ENCODE peak calls at places on chromosomes 16 and 17, in four cellular contexts. D, L, T and H are unnamed samples.

GRCh38 chr17:39752241-39752831 is 14.6 kb downstream of the GRB7 start:
- DNase-seq in D (no peak), L (no peak), T (no peak), H (no peak)

GRCh38 chr17:56903560-56903959 is 10.3 kb downstream of the TRIM25 start:
- DNase-seq in T (no peak), D (no peak), L (no peak), H (no peak)

GRCh38 chr16:87661561-87661960 is 59.3 kb downstream of the JPH3 start:
- DNase-seq in T (peak), D (peak), L (no peak), H (peak)

GRCh38 chr17:69444023-69444422 is 29.5 kb downstream of the MAP2K6 start:
- DNase-seq in T (no peak), D (no peak), L (no peak), H (no peak)

GRCh38 chr16:82078125-82078524 is 43.1 kb downstream of the HSD17B2 start:
- DNase-seq in D (no peak), T (no peak), L (no peak), H (no peak)

GRCh38 chr16:11687606-11688519 is 19.6 kb downstream of the SNN start:
- DNase-seq in D (no peak), T (no peak), L (no peak), H (no peak)

GRCh38 chr16:89455178-89455577 is 35.2 kb downstream of the ANKRD11 start:
- DNase-seq in T (no peak), D (no peak), L (no peak), H (no peak)

GRCh38 chr16:88638323-88639230 is at the start of gene IL17C:
- DNase-seq in T (no peak), D (peak), L (no peak), H (no peak)

GRCh38 chr17:31462261-31462660 is 70.8 kb downstream of the RAB11FIP4 start:
- DNase-seq in D (no peak), L (no peak), T (no peak), H (no peak)

GRCh38 chr17:3890082-3890892 is 2.6 kb downstream of the CAMKK1 start:
- DNase-seq in L (peak), T (peak), D (peak), H (peak)

GRCh38 chr16:67312450-67313118 is 14.0 kb downstream of the KCTD19 start:
- DNase-seq in L (no peak), D (no peak), T (peak), H (no peak)

GRCh38 chr16:88599825-88600538 is 29.8 kb downstream of the ZC3H18 start:
- DNase-seq in L (no peak), D (no peak), T (peak), H (no peak)

GRCh38 chr17:14522795-14523387 is 222.0 kb downstream of the HS3ST3B1 start:
- DNase-seq in T (no peak), D (no peak), L (no peak), H (no peak)

GRCh38 chr17:34582185-34582900 is 3.0 kb downstream of the TMEM132E start:
- DNase-seq in D (no peak), L (no peak), T (no peak), H (no peak)

GRCh38 chr17:27289856-27290255 is 4.1 kb upstream of the WSB1 start:
- DNase-seq in T (no peak), D (no peak), L (no peak), H (no peak)

GRCh38 chr17:18866866-18867813 is 9.2 kb downstream of the PRPSAP2 start:
- DNase-seq in T (no peak), D (no peak), L (no peak), H (no peak)

GRCh38 chr17:13002761-13003453 is 14.9 kb downstream of the ELAC2 start:
- DNase-seq in D (peak), L (no peak), T (peak), H (peak)

GRCh38 chr16:73192227-73192894 is 144.4 kb upstream of the ZFHX3 start:
- DNase-seq in D (no peak), L (no peak), T (no peak), H (no peak)

GRCh38 chr16:16150117-16150877 is 73.0 kb downstream of the ABCC6 start:
- DNase-seq in T (peak), L (no peak), D (no peak), H (peak)

GRCh38 chr17:70767102-70767701 is 597.9 kb downstream of the KCNJ2 start:
- DNase-seq in D (peak), L (no peak), T (peak), H (peak)

GRCh38 chr17:78414178-78415162 is 36.0 kb downstream of the PGS1 start:
- DNase-seq in T (no peak), D (no peak), L (no peak), H (no peak)

GRCh38 chr17:58575511-58575910 is 61.1 kb upstream of the MTMR4 start:
- DNase-seq in L (no peak), T (peak), D (peak), H (peak)

GRCh38 chr16:85498607-85499006 is 114.5 kb upstream of the GSE1 start:
- DNase-seq in L (no peak), T (no peak), D (no peak), H (no peak)

GRCh38 chr16:55297062-55297909 is 26.7 kb upstream of the IRX6 start:
- DNase-seq in L (no peak), T (no peak), D (no peak), H (no peak)

GRCh38 chr16:17552351-17552750 is 81.6 kb upstream of the XYLT1 start:
- DNase-seq in D (no peak), T (no peak), L (no peak), H (no peak)

GRCh38 chr16:67537270-67537635 is 8.6 kb downstream of the RIPOR1 start:
- DNase-seq in D (no peak), T (peak), L (no peak), H (no peak)

DNA sequence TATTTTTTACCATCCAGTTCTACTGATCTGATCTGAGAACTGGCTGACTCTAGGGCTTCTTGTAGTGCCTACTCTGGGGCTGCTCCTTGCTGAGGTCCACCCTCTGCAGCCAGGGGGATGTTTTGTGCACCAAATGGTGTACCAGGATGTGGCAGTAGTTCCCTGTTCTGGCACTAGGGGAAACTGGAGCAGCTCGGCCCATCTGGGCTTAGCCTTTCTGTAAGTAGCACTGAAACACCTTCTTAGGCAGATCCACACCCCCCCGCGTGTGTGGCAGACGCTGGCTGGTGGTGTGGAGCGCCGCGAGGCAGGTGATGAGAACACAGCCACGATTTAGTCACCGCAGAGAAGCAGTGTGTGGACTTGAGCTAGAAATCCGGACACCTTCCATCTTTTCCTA is 17.0 kb downstream of the DUSP14 start:
- DNase-seq in T (peak), L (no peak), D (peak), H (peak)
- TF ChIP-seq CTCF in T (peak), L (peak), D (peak), H (peak)

GRCh38 chr17:1977583-1978395 is 47.3 kb downstream of the RTN4RL1 start:
- DNase-seq in T (no peak), L (no peak), D (no peak), H (no peak)

GRCh38 chr17:1980665-1981250 is 44.4 kb downstream of the RTN4RL1 start:
- DNase-seq in T (no peak), L (no peak), D (no peak), H (no peak)

GRCh38 chr17:1976683-1977064 is 48.5 kb downstream of the RTN4RL1 start:
- DNase-seq in T (no peak), D (no peak), L (no peak), H (no peak)

GRCh38 chr17:1979182-1979980 is 45.8 kb downstream of the RTN4RL1 start:
- DNase-seq in D (no peak), T (no peak), L (no peak), H (no peak)

DNA sequence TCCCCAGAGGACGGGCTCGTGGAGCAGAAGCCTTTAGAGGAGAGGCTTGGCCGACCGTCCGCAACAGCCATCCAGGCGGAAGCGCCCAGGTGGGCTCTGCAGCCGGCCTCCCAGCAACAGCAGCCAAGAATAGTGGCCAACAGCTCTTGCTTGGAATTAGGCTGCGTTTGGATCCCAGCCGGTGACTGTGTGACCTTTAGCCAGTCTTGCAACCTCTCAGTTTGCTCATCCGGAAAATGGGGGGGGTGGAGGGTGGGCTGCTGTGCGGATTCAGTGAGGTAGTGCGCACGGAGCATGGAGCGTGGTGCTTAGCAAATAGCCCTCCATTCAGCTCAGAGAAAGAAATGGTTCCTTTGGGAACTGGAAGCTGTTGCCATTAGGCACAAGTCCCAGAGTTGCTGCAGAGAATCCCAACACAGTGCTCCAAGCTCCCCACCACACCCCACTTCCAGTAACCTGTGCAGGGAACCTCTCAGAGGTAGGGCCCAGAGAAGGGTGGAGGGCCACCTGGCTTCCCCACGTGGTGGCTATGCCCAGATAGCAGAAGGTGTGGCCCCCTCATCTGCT is 46.7 kb downstream of the RTN4RL1 start:
- DNase-seq in D (no peak), T (no peak), L (no peak), H (no peak)
- H3K4me3 ChIP-seq in D (no peak), T (no peak), L (no peak), H (no peak)

GRCh38 chr16:63928421-63928820 is 1193.4 kb downstream of the CDH11 start:
- DNase-seq in L (no peak), D (no peak), T (no peak), H (no peak)

GRCh38 chr16:63921737-63922136 is 1200.1 kb downstream of the CDH11 start:
- DNase-seq in L (no peak), T (no peak), D (no peak), H (no peak)

GRCh38 chr16:63922563-63922962 is 1199.3 kb downstream of the CDH11 start:
- DNase-seq in D (no peak), L (no peak), T (no peak), H (no peak)

GRCh38 chr16:63925221-63925620 is 1196.6 kb downstream of the CDH11 start:
- DNase-seq in T (no peak), L (no peak), D (no peak), H (no peak)
- TF ChIP-seq CTCF in T (no peak), L (no peak), D (no peak), H (no peak)

DNA sequence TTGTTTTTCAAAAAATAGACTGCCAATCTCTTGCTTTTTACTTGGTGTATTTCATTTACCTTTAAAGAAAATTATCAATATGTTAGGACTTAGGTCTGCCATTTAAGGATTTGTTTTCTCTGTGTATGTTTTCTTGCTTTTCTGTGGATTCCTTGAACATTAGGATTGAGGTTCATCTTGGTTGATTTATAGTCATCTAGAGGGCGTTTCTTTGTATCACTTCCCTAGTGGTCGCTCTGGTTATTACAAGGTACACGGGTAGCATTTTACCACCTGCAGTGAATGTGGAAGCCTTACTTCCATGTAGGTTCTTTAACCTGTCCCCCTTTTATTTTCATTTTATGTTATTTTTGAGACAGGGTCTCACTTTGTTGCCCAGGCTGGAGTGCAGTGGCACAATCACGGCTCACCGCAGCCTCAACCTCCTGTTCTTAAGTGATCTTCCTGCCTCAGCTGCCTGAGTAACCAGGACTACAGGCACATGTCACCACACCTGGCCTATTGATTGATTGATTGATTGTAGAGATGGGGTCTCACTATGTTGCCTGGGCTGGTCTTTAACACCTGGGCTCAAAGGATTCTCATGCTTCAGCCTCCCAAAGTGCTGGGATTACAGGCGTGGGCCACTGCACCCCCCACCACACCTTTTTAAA is 35.2 kb upstream of the CBX4 start:
- DNase-seq in L (no peak), D (peak), T (peak), H (peak)
- H3K4me3 ChIP-seq in L (no peak), D (no peak), T (no peak), H (no peak)

DNA sequence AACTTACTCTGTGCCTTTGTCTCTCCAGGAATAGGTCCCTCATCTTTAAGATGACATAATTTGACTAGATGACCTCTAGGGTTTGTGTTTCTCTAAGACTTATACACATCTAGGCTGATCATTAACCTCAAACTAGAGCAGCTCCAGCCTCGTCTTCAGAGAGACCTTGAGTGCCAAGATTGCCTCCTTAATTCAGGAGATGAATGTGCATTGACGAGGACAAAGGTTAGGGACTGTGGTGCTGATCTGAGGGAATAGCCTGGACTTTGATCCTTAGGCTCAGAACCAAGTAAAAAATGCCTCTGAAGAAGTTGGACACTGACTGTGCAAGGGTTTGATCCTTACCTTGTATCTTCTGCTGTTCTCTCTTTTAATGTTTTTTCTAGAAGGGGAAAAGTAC is 17.2 kb upstream of the ASIC2 start:
- DNase-seq in T (no peak), D (no peak), L (no peak), H (no peak)
- TF ChIP-seq CTCF in T (no peak), D (no peak), L (no peak), H (no peak)

DNA sequence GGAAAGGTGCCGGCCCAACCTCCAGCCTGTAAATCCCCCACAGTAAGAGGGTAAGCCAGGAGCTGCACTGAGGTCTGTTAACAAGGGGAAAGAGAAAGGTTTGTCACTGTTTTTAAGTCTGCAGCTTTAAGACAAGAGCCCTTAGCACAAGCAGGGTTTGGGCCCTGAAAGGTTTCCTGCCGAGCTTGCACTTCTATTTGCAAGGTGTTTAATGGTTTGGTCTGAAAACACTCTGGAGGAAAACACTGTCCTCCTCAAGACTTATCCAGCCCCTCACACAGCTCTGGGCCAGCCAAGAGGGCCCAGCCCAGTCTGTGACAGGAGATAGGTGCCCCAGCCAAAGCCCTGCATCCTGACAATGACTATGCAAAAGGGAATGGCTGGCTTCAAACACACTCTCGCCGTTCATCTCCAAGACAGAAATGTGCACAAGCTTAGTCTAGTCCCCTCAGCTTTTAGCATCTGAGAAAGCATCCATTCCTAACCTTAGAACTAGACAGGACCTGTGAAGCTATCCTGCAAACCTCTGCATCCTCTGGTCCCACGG is 26.9 kb downstream of the MPG start:
- DNase-seq in L (no peak), D (peak), T (no peak), H (no peak)
- H3K4me3 ChIP-seq in L (no peak), D (no peak), T (no peak), H (no peak)

GRCh38 chr16:2529961-2530628 is 1.1 kb downstream of the CEMP1 start:
- DNase-seq in L (no peak), D (no peak), T (no peak), H (no peak)

GRCh38 chr16:2531371-2531695 is at the start of gene CEMP1:
- DNase-seq in T (no peak), L (no peak), D (no peak), H (no peak)

GRCh38 chr16:2532494-2533141 is 1.4 kb upstream of the CEMP1 start:
- DNase-seq in L (no peak), D (peak), T (peak), H (peak)

GRCh38 chr16:2530629-2531318 is 434 bp downstream of the CEMP1 start:
- DNase-seq in L (no peak), T (no peak), D (no peak), H (no peak)

DNA sequence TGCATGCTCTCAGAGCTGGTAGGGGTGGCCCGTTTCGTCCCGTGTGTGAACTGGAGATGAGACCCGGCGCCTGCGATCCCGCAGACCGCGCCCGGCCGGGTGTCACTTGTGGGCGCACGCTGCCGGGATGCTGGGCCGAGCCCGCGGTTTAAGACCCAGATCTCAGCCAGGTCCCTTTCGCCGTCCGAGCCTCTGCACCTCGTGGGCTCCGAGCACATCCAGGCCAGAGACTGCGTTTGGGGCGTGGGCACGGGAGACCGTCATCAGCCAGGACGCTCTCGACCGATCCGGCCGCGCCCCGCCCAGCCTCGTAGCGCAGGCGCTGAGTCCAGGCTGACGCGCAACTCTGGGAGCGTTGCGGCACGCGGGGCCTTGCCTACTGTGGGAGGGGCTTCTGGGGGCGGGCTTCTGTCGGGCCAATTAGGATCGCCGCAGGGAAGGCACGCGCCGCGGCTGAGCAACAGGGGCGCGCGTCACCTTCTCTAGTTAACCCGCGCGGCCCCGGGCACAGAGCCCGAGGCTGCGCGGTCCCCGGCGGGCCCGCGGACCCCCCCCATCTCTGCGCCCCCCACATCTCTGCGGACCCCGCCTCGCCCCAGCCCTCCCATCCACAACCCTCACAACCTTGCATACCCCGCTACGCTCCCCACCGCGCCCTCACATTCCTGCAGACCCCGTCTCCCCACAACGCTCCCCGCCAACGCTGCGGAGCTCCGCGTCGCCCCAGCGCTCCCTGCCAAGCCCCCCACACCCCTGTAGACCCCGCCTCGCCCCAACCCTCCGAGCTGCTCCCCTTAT is 687 bp upstream of the CEMP1 start:
- DNase-seq in T (peak), D (peak), L (peak), H (peak)
- TF ChIP-seq CTCF in T (no peak), D (no peak), L (no peak), H (no peak)

GRCh38 chr17:61250335-61250890 is 149.2 kb upstream of the TBX2 start:
- DNase-seq in L (no peak), D (no peak), T (peak), H (peak)

GRCh38 chr17:61253937-61254677 is 145.5 kb upstream of the TBX2 start:
- DNase-seq in D (no peak), L (no peak), T (no peak), H (no peak)

GRCh38 chr17:61249649-61250301 is 149.9 kb upstream of the TBX2 start:
- DNase-seq in T (no peak), L (no peak), D (no peak), H (no peak)

GRCh38 chr17:61253293-61253801 is 146.3 kb upstream of the TBX2 start:
- DNase-seq in T (peak), D (no peak), L (no peak), H (no peak)

GRCh38 chr17:61251939-61252865 is 147.4 kb upstream of the TBX2 start:
- DNase-seq in D (no peak), L (peak), T (peak), H (peak)
- H3K4me3 ChIP-seq in D (no peak), L (no peak), T (no peak), H (no peak)